ENCODE peak calls at places on chromosomes 3 and 15, in four cellular contexts. T is IMR-90; C is osteoblast; V is effector memory CD4-positive, alpha-beta T cell. O is an unnamed sample.

GRCh38 chr3:30668051-30668609 is 61.7 kb downstream of the TGFBR2 start:
- DNase-seq in T (no peak), C (no peak), V (no peak), O (no peak)

GRCh38 chr15:52682776-52683175 is 3.6 kb upstream of the ATOSA start:
- DNase-seq in T (no peak), C (no peak), V (no peak), O (no peak)

GRCh38 chr3:30642715-30643361 is 36.4 kb downstream of the TGFBR2 start:
- DNase-seq in T (no peak), C (no peak), V (no peak), O (no peak)

GRCh38 chr3:53161820-53162671 is 1.0 kb downstream of the PRKCD start:
- DNase-seq in T (peak; percentile 20), C (peak; percentile 95), V (peak; percentile 18), O (peak; percentile 32)

GRCh38 chr15:42137461-42138261 is 18.8 kb downstream of the PLA2G4F start:
- DNase-seq in T (peak; percentile 50), C (peak; percentile 57), V (no peak), O (no peak)

GRCh38 chr3:111801697-111802655 is 57.1 kb upstream of the PHLDB2 start:
- DNase-seq in T (peak; percentile 89), C (no peak), V (no peak), O (peak; percentile 30)

GRCh38 chr3:39433642-39434041 is 27.1 kb downstream of the RPSA start:
- DNase-seq in T (peak; percentile 67), C (peak; percentile 83), V (no peak), O (no peak)

GRCh38 chr3:176310641-176311040 is 886.6 kb downstream of the TBL1XR1 start:
- DNase-seq in T (no peak), C (no peak), V (no peak), O (no peak)

GRCh38 chr15:96851613-96852012 is 521.1 kb downstream of the NR2F2 start:
- DNase-seq in T (peak; percentile 12), C (no peak), V (no peak), O (peak; percentile 2)

DNA sequence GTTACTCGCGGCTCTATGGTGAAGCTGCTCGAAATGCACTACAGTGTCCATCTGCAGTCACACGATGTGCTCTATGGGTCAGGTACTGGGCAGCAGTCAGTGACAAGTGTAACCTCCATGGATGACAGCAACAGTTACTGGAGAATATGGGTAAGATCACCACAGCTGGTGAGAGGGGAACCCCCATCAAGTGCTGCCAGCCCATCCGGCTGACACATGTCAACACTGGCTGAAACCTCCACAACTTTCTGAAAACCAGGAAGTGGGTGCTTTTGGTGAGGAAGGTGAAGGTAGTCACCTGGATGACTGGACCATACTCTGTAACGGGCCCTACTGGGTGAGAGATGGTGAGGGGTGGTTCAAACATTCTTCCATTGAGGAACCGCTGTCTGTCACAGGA is 87.4 kb upstream of the C15orf39 start:
- DNase-seq in T (no peak), C (no peak), V (no peak), O (no peak)
- H3K4me1 ChIP-seq in T (no peaks in the 10 kb centered on the region), C (peaks cover 1% of the 10 kb centered on the region), V (peaks cover 3% of the 10 kb centered on the region), O (no peaks in the 10 kb centered on the region)

GRCh38 chr3:156676467-156677119 is 2.2 kb downstream of the TIPARP start:
- DNase-seq in T (peak; percentile 50), C (peak; percentile 81), V (no peak), O (no peak)
- H3K4me1 ChIP-seq in T (peaks cover 13% of the 10 kb centered on the region), C (peaks cover 46% of the 10 kb centered on the region), V (peaks cover 18% of the 10 kb centered on the region), O (peaks cover 34% of the 10 kb centered on the region)

GRCh38 chr15:98794754-98795153 is 146.4 kb downstream of the IGF1R start:
- DNase-seq in T (peak; percentile 80), C (no peak), V (no peak), O (no peak)

GRCh38 chr15:98798375-98798893 is 150.1 kb downstream of the IGF1R start:
- DNase-seq in T (no peak), C (no peak), V (no peak), O (no peak)

GRCh38 chr15:98796685-98797084 is 148.3 kb downstream of the IGF1R start:
- DNase-seq in T (no peak), C (no peak), V (no peak), O (no peak)

GRCh38 chr15:98794211-98794610 is 145.9 kb downstream of the IGF1R start:
- DNase-seq in T (no peak), C (no peak), V (no peak), O (no peak)

GRCh38 chr15:98795980-98796379 is 147.6 kb downstream of the IGF1R start:
- DNase-seq in T (no peak), C (no peak), V (no peak), O (no peak)
- H3K4me1 ChIP-seq in T (peaks cover 18% of the 10 kb centered on the region), C (peaks cover 22% of the 10 kb centered on the region), V (no peaks in the 10 kb centered on the region), O (peaks cover 73% of the 10 kb centered on the region)

GRCh38 chr3:64098686-64099085 is 75.4 kb upstream of the PSMD6 start:
- DNase-seq in T (no peak), C (peak; percentile 66), V (no peak), O (no peak)
- H3K4me1 ChIP-seq in T (no peaks in the 10 kb centered on the region), C (no peaks in the 10 kb centered on the region), V (no peaks in the 10 kb centered on the region), O (no peaks in the 10 kb centered on the region)

GRCh38 chr3:42610978-42611377 is 10.5 kb downstream of the NKTR start:
- DNase-seq in T (no peak), C (no peak), V (no peak), O (no peak)
- H3K4me1 ChIP-seq in T (peaks cover 4% of the 10 kb centered on the region), C (no peaks in the 10 kb centered on the region), V (peaks cover 18% of the 10 kb centered on the region), O (peaks cover 33% of the 10 kb centered on the region)

GRCh38 chr3:157132936-157133335 is 27.0 kb downstream of the CCNL1 start:
- DNase-seq in T (no peak), C (peak; percentile 49), V (no peak), O (no peak)

GRCh38 chr3:157136647-157137387 is 23.1 kb downstream of the CCNL1 start:
- DNase-seq in T (peak; percentile 52), C (no peak), V (no peak), O (peak; percentile 71)

GRCh38 chr3:157133434-157134320 is 26.3 kb downstream of the CCNL1 start:
- DNase-seq in T (no peak), C (no peak), V (no peak), O (no peak)

GRCh38 chr3:157134620-157135191 is 25.2 kb downstream of the CCNL1 start:
- DNase-seq in T (no peak), C (peak; percentile 53), V (no peak), O (peak; percentile 88)

DNA sequence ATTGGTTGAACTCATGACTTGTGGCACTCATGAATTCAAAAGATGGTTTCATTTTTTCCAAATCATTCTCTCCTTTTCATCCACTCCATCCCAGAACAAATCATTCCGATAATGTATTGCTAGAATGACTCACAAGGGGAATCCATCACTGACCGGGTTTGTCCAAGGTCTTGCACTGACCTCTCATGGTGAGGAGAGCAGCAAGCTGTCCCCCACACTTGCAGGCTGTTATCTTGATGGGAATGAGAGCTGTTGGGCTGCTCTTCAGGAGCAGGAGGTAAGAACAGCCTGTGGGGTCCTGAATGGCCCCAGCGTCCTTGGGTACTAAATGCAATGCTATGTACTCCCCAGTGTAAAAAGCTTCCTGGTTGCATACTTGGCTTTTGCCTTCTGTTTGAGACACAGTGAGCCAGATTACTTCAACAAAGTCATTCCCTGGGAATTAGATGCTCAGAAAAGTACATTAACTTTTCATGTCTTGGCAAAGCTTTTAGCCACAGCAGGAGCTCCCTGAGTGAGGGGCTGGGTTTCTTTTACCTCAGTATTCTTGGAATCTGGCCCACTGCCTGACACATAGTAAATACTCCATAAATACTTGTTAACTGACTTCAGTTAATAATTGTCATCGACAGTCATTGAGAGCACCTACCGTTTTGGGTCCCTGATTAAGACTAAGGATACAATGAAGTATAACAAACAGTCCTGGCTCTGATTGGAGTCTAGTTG is 24.1 kb downstream of the CCNL1 start:
- DNase-seq in T (peak; percentile 72), C (no peak), V (no peak), O (peak; percentile 45)
- H3K4me1 ChIP-seq in T (peaks cover 23% of the 10 kb centered on the region), C (peaks cover 63% of the 10 kb centered on the region), V (peaks cover 15% of the 10 kb centered on the region), O (peaks cover 67% of the 10 kb centered on the region)

GRCh38 chr3:32118215-32118614 is 11.8 kb downstream of the GPD1L start:
- DNase-seq in T (no peak), C (no peak), V (no peak), O (no peak)
- H3K4me1 ChIP-seq in T (no peaks in the 10 kb centered on the region), C (peaks cover 2% of the 10 kb centered on the region), V (peaks cover 9% of the 10 kb centered on the region), O (peaks cover 20% of the 10 kb centered on the region)

GRCh38 chr15:62643571-62643970 is 399.0 kb upstream of the TPM1 start:
- DNase-seq in T (no peak), C (no peak), V (no peak), O (no peak)

GRCh38 chr15:62644216-62644873 is 398.2 kb upstream of the TPM1 start:
- DNase-seq in T (no peak), C (no peak), V (no peak), O (no peak)

GRCh38 chr15:62639906-62640605 is 402.5 kb upstream of the TPM1 start:
- DNase-seq in T (no peak), C (no peak), V (no peak), O (no peak)

GRCh38 chr15:62639432-62639831 is 403.1 kb upstream of the TPM1 start:
- DNase-seq in T (no peak), C (no peak), V (no peak), O (no peak)

DNA sequence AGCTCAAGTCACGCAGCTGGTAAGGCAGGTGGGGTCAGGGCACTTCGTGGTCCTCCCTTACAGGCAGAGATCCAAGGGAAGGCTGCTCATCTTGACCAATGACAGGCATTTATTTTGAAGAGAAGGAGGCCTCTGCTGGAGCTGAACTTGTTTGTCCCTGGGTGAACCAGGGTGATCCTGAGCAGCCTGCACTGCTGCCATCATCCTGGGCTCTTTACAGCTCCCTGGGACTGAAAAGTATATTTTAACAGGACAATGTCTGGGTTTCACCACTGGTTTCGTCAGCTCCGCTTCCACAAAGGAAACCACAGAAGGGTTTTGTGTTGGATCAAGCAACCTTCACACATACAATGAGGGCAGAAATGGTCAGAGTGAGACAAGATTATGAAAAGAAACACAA is 400.8 kb upstream of the TPM1 start:
- DNase-seq in T (no peak), C (no peak), V (no peak), O (no peak)
- H3K4me1 ChIP-seq in T (peaks cover 5% of the 10 kb centered on the region), C (peaks cover 4% of the 10 kb centered on the region), V (no peaks in the 10 kb centered on the region), O (no peaks in the 10 kb centered on the region)

GRCh38 chr15:63502843-63503738 is 1.3 kb upstream of the USP3 start:
- DNase-seq in T (peak; percentile 87), C (peak; percentile 83), V (peak; percentile 72), O (peak; percentile 95)
- H3K4me1 ChIP-seq in T (peaks cover 20% of the 10 kb centered on the region), C (peaks cover 44% of the 10 kb centered on the region), V (peaks cover 74% of the 10 kb centered on the region), O (peaks cover 58% of the 10 kb centered on the region)

DNA sequence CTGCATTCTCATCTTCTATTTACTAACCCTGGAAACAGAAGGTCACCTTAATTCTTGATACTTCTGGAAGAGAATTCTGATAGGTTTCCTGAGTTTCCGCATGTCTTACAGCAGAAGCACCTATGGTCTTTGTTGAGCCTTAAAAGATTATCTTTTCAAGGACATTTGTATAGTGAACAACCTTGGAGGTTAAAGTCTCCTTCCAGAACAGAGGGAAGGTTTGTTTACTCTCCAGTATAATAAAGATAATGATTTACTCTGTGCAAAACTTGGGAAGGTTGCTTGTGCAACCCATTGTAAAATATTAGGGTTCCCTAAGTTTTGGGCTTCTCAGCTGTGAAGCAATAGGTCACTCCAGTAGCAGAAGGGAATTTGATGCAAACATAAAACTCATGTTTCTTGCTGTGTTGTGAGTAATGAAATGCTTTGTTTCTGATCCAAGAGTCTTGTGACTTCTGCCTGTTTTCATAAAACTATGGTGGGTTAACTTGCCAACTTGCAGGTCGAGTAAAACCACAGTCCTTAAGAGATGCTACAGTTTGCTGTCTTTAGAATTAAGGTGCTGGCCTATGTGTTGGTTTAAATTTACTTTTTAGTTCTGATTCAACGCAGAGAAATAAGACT is 177.5 kb downstream of the SUCNR1 start:
- DNase-seq in T (peak; percentile 38), C (no peak), V (no peak), O (no peak)
- H3K4me1 ChIP-seq in T (peaks cover 8% of the 10 kb centered on the region), C (peaks cover 14% of the 10 kb centered on the region), V (no peaks in the 10 kb centered on the region), O (no peaks in the 10 kb centered on the region)

O was measured in body of pancreas.